ENCODE peak calls at places on chromosomes 6 and 20, in eight cellular contexts. N is AG04450; A is right lobe of liver; P is dorsolateral prefrontal cortex; X is astrocyte; R is GM23338; J is CD4-positive, alpha-beta T cell; K is psoas muscle. S is an unnamed sample.

GRCh38 chr20:36854343-36855240 is 21.3 kb upstream of the TLDC2 start:
- DNase-seq in N (no peak), A (no peak), P (no peak), X (no peak), R (no peak), J (no peak), K (no peak), S (peak; percentile 75)

GRCh38 chr20:49400904-49401303 is 81.6 kb downstream of the KCNB1 start:
- DNase-seq in N (peak; percentile 43), A (no peak), P (no peak), X (no peak), R (no peak), J (no peak), K (no peak), S (no peak)

GRCh38 chr6:16985484-16986284 is 116.2 kb upstream of the STMND1 start:
- DNase-seq in N (peak; percentile 69), A (peak; percentile 95), P (no peak), X (peak; percentile 81), R (no peak), J (no peak), K (no peak), S (peak; percentile 13)

GRCh38 chr6:165718486-165718885 is 55.4 kb upstream of the PDE10A start:
- DNase-seq in N (peak; percentile 4), A (no peak), P (no peak), X (peak; percentile 64), R (no peak), J (no peak), K (no peak), S (no peak)

GRCh38 chr6:64683682-64684081 is 1023.3 kb downstream of the EYS start:
- DNase-seq in N (no peak), A (peak; percentile 44), P (no peak), X (peak; percentile 50), R (peak; percentile 33), J (no peak), K (no peak), S (no peak)

GRCh38 chr6:139369568-139370046 is 4.8 kb downstream of the CITED2 start:
- DNase-seq in N (no peak), A (no peak), P (no peak), X (peak; percentile 63), R (peak; percentile 74), J (no peak), K (no peak), S (peak; percentile 57)

GRCh38 chr20:23393999-23394775 is 27.1 kb downstream of the NAPB start:
- DNase-seq in N (no peak), A (no peak), P (no peak), X (no peak), R (no peak), J (no peak), K (no peak), S (no peak)

GRCh38 chr20:61743606-61744005 is 322.1 kb downstream of the TAF4 start:
- DNase-seq in N (no peak), A (no peak), P (no peak), X (no peak), R (no peak), J (no peak), K (no peak), S (no peak)

GRCh38 chr20:17659801-17660200 is 22.2 kb downstream of the RRBP1 start:
- DNase-seq in N (no peak), A (peak; percentile 33), P (no peak), X (no peak), R (peak; percentile 28), J (no peak), K (no peak), S (no peak)

GRCh38 chr6:52420668-52421358 is 671 bp downstream of the EFHC1 start:
- DNase-seq in N (no peak), A (no peak), P (no peak), X (peak; percentile 30), R (peak; percentile 77), J (no peak), K (no peak), S (peak; percentile 50)

GRCh38 chr6:52422156-52422555 is 2.0 kb downstream of the EFHC1 start:
- DNase-seq in N (no peak), A (no peak), P (no peak), X (no peak), R (no peak), J (no peak), K (no peak), S (no peak)

GRCh38 chr6:52418606-52419005 is 1.5 kb upstream of the EFHC1 start:
- DNase-seq in N (no peak), A (no peak), P (no peak), X (no peak), R (no peak), J (no peak), K (no peak), S (no peak)

GRCh38 chr6:52417675-52418111 is 2.4 kb upstream of the EFHC1 start:
- DNase-seq in N (no peak), A (no peak), P (no peak), X (peak; percentile 84), R (no peak), J (no peak), K (no peak), S (peak; percentile 21)

DNA sequence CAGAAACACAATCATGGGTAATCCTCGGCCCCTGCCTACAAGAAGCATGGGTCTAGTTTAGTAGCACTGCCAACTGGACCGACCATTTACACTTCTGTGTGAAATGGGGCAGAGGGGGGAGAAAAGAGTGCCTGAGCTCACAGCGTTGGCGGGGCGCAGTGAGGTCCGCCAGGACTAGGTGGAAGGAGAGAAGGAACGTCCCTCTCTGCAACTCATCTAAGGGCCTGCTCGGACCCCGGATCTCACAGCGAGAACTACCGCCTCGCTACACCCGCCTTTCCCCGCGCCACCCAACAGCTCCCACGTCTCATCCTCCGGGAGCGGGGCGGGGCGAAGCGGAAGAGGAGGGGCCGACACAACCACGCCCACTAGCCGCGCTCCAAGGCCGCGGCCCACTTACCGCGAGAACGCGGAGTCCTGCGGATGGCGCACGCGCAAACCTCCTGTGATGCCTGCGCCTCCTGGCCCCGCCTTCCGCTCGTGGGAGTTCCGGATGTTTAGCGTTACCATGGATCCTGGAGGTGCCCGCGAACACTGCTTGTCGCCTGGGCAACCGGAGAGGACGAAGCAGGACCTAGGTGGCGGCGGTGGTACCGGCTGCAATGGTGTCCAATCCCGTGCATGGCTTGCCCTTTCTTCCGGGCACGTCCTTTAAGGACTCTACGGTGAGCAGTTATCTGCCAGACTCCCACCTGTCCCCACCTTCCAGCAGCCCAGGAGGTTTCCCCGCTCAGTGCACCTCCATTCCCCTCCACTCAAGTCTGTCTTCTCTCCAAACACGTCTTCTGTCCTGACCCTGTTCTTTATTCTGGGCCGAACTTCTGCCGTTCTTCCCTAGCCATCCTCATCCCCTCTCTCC is at the start of gene EFHC1:
- DNase-seq in N (peak; percentile 93), A (peak; percentile 99), P (peak; percentile 99), X (peak; percentile 91), R (peak; percentile 98), J (peak; percentile 96), K (peak; percentile 98), S (peak; percentile 96)
- TF ChIP-seq CTCF in N (no peak), A (no peak), P (peak; percentile 24), X (no peak), R (no peak), J (no peak), K (no peak), S (no peak)

GRCh38 chr6:34233867-34234266 is 2.8 kb upstream of the HMGA1 start:
- DNase-seq in N (no peak), A (no peak), P (no peak), X (no peak), R (no peak), J (no peak), K (no peak), S (no peak)
- H3K27ac ChIP-seq in N (no peak overlapping the region), A (no peak overlapping the region), P (no peak overlapping the region), X (no peak overlapping the region), R (peak overlapping the region; percentile 100), J (no peak overlapping the region), K (peak overlapping the region; percentile 96), S (peak overlapping the region; percentile 50)

GRCh38 chr6:20789162-20789561 is 254.9 kb downstream of the CDKAL1 start:
- DNase-seq in N (peak; percentile 10), A (no peak), P (no peak), X (no peak), R (no peak), J (no peak), K (no peak), S (no peak)
- TF ChIP-seq CTCF in N (peak; percentile 32), A (peak; percentile 30), P (no peak), X (no peak), R (peak; percentile 39), J (no peak), K (peak; percentile 26), S (peak; percentile 22)

DNA sequence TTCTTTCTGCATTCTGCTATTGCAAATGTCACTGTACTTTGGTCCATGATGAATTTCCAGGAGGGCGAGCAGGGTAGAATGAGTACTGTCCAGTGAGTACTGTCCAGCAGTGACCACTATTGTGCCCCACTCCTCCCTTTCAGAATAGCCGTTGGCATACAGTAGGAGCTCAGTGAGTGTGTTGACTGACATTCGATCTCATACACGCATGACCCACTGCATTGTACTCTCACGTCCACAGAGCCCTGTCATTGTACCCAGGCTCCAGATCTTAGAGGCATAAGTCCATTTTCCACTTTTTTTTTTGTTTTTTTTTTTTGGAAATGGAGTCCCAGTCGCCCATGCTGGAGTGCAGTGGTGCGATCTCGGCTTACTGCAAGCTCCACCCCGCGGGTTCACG is 8.2 kb downstream of the DYNLRB1 start:
- DNase-seq in N (no peak), A (no peak), P (no peak), X (no peak), R (no peak), J (no peak), K (no peak), S (no peak)
- H3K27ac ChIP-seq in N (peak overlapping the region; percentile 39), A (no peak overlapping the region), P (peak overlapping the region; percentile 99), X (no peak overlapping the region), R (no peak overlapping the region), J (no peak overlapping the region), K (peak overlapping the region; percentile 79), S (peak overlapping the region; percentile 90)

GRCh38 chr6:108167449-108167903 is 1.7 kb downstream of the NR2E1 start:
- DNase-seq in N (no peak), A (no peak), P (no peak), X (no peak), R (peak; percentile 86), J (no peak), K (no peak), S (no peak)

GRCh38 chr6:108169801-108170606 is 4.2 kb downstream of the NR2E1 start:
- DNase-seq in N (no peak), A (no peak), P (no peak), X (no peak), R (peak; percentile 69), J (no peak), K (no peak), S (no peak)

GRCh38 chr6:108168980-108169800 is 3.4 kb downstream of the NR2E1 start:
- DNase-seq in N (no peak), A (no peak), P (no peak), X (no peak), R (peak; percentile 78), J (no peak), K (no peak), S (no peak)

GRCh38 chr6:108168026-108168463 is 2.2 kb downstream of the NR2E1 start:
- DNase-seq in N (no peak), A (no peak), P (no peak), X (no peak), R (peak; percentile 69), J (no peak), K (no peak), S (no peak)

GRCh38 chr6:108168501-108168979 is 2.7 kb downstream of the NR2E1 start:
- DNase-seq in N (no peak), A (no peak), P (no peak), X (peak; percentile 19), R (peak; percentile 71), J (no peak), K (peak; percentile 42), S (no peak)
- TF ChIP-seq CTCF in N (peak; percentile 24), A (peak; percentile 38), P (no peak), X (no peak), R (no peak), J (no peak), K (peak; percentile 35), S (no peak)

S was measured in RWPE1.